ENCODE peak calls at places on chromosomes 13 and 19, in five cellular contexts. One of them, this sample, is unnamed.

GRCh38 chr19:4606921-4607678 is 32.2 kb upstream of the TNFAIP8L1 start:
- DNase-seq in progenitor cell of endocrine pancreas: peak
- DNase-seq in GM23248: peak
- DNase-seq in HCEC 1CT: no peak
- DNase-seq in activated CD4-positive, alpha-beta T cell treated with anti-CD3 and anti-CD28 coated beads, Interleukin-2, amount 10 ng/mL, durations not matched to agents 7 days and 5 days: no peak
- DNase-seq in this sample: no peak

GRCh38 chr19:45164577-45165335 is 4.0 kb upstream of the NKPD1 start:
- DNase-seq in progenitor cell of endocrine pancreas: no peak
- DNase-seq in GM23248: peak
- DNase-seq in HCEC 1CT: no peak
- DNase-seq in activated CD4-positive, alpha-beta T cell treated with anti-CD3 and anti-CD28 coated beads, Interleukin-2, amount 10 ng/mL, durations not matched to agents 7 days and 5 days: peak
- DNase-seq in this sample: peak

GRCh38 chr13:106361621-106362020 is 173.8 kb downstream of the EFNB2 start:
- DNase-seq in progenitor cell of endocrine pancreas: no peak
- DNase-seq in GM23248: no peak
- DNase-seq in HCEC 1CT: no peak
- DNase-seq in activated CD4-positive, alpha-beta T cell treated with anti-CD3 and anti-CD28 coated beads, Interleukin-2, amount 10 ng/mL, durations not matched to agents 7 days and 5 days: no peak
- DNase-seq in this sample: no peak

GRCh38 chr19:18220632-18221275 is 5.5 kb downstream of the PDE4C start:
- DNase-seq in progenitor cell of endocrine pancreas: no peak
- DNase-seq in GM23248: no peak
- DNase-seq in HCEC 1CT: no peak
- DNase-seq in activated CD4-positive, alpha-beta T cell treated with anti-CD3 and anti-CD28 coated beads, Interleukin-2, amount 10 ng/mL, durations not matched to agents 7 days and 5 days: no peak
- DNase-seq in this sample: no peak

GRCh38 chr13:44368599-44369368 is 4.8 kb upstream of the SERP2 start:
- DNase-seq in progenitor cell of endocrine pancreas: no peak
- DNase-seq in GM23248: no peak
- DNase-seq in HCEC 1CT: no peak
- DNase-seq in activated CD4-positive, alpha-beta T cell treated with anti-CD3 and anti-CD28 coated beads, Interleukin-2, amount 10 ng/mL, durations not matched to agents 7 days and 5 days: no peak
- DNase-seq in this sample: no peak

GRCh38 chr13:98978280-98978679 is 416 bp upstream of the DOCK9 start:
- DNase-seq in progenitor cell of endocrine pancreas: no peak
- DNase-seq in GM23248: peak
- DNase-seq in HCEC 1CT: peak
- DNase-seq in activated CD4-positive, alpha-beta T cell treated with anti-CD3 and anti-CD28 coated beads, Interleukin-2, amount 10 ng/mL, durations not matched to agents 7 days and 5 days: no peak
- DNase-seq in this sample: no peak

GRCh38 chr13:77574076-77574475 is 38.6 kb downstream of the SCEL start:
- DNase-seq in progenitor cell of endocrine pancreas: no peak
- DNase-seq in GM23248: no peak
- DNase-seq in HCEC 1CT: no peak
- DNase-seq in activated CD4-positive, alpha-beta T cell treated with anti-CD3 and anti-CD28 coated beads, Interleukin-2, amount 10 ng/mL, durations not matched to agents 7 days and 5 days: no peak
- DNase-seq in this sample: no peak

GRCh38 chr19:4016903-4017638 is 9.5 kb downstream of the PIAS4 start:
- DNase-seq in progenitor cell of endocrine pancreas: no peak
- DNase-seq in GM23248: no peak
- DNase-seq in HCEC 1CT: no peak
- DNase-seq in activated CD4-positive, alpha-beta T cell treated with anti-CD3 and anti-CD28 coated beads, Interleukin-2, amount 10 ng/mL, durations not matched to agents 7 days and 5 days: no peak
- DNase-seq in this sample: no peak

GRCh38 chr13:109744512-109745051 is 41.8 kb downstream of the IRS2 start:
- DNase-seq in progenitor cell of endocrine pancreas: no peak
- DNase-seq in GM23248: no peak
- DNase-seq in HCEC 1CT: peak
- DNase-seq in activated CD4-positive, alpha-beta T cell treated with anti-CD3 and anti-CD28 coated beads, Interleukin-2, amount 10 ng/mL, durations not matched to agents 7 days and 5 days: no peak
- DNase-seq in this sample: no peak

GRCh38 chr19:10915511-10916091 is 12.8 kb downstream of the YIPF2 start:
- DNase-seq in progenitor cell of endocrine pancreas: no peak
- DNase-seq in GM23248: peak
- DNase-seq in HCEC 1CT: peak
- DNase-seq in activated CD4-positive, alpha-beta T cell treated with anti-CD3 and anti-CD28 coated beads, Interleukin-2, amount 10 ng/mL, durations not matched to agents 7 days and 5 days: no peak
- DNase-seq in this sample: no peak

GRCh38 chr19:19171821-19172532 is 1.9 kb upstream of the MEF2B start:
- DNase-seq in progenitor cell of endocrine pancreas: no peak
- DNase-seq in GM23248: peak
- DNase-seq in HCEC 1CT: peak
- DNase-seq in activated CD4-positive, alpha-beta T cell treated with anti-CD3 and anti-CD28 coated beads, Interleukin-2, amount 10 ng/mL, durations not matched to agents 7 days and 5 days: no peak
- DNase-seq in this sample: no peak

GRCh38 chr19:37966211-37967072 is 59.4 kb downstream of the SIPA1L3 start:
- DNase-seq in progenitor cell of endocrine pancreas: no peak
- DNase-seq in GM23248: no peak
- DNase-seq in HCEC 1CT: no peak
- DNase-seq in activated CD4-positive, alpha-beta T cell treated with anti-CD3 and anti-CD28 coated beads, Interleukin-2, amount 10 ng/mL, durations not matched to agents 7 days and 5 days: no peak
- DNase-seq in this sample: no peak

GRCh38 chr13:86355301-86355700 is 556.1 kb upstream of the SLITRK6 start:
- DNase-seq in progenitor cell of endocrine pancreas: no peak
- DNase-seq in GM23248: no peak
- DNase-seq in HCEC 1CT: no peak
- DNase-seq in activated CD4-positive, alpha-beta T cell treated with anti-CD3 and anti-CD28 coated beads, Interleukin-2, amount 10 ng/mL, durations not matched to agents 7 days and 5 days: no peak
- DNase-seq in this sample: no peak

GRCh38 chr13:41411536-41411935 is 45.8 kb upstream of the RGCC start:
- DNase-seq in progenitor cell of endocrine pancreas: no peak
- DNase-seq in GM23248: peak
- DNase-seq in HCEC 1CT: peak
- DNase-seq in activated CD4-positive, alpha-beta T cell treated with anti-CD3 and anti-CD28 coated beads, Interleukin-2, amount 10 ng/mL, durations not matched to agents 7 days and 5 days: peak
- DNase-seq in this sample: no peak

GRCh38 chr19:11361037-11361770 is 6.0 kb downstream of the PLPPR2 start:
- DNase-seq in progenitor cell of endocrine pancreas: peak
- DNase-seq in GM23248: no peak
- DNase-seq in HCEC 1CT: no peak
- DNase-seq in activated CD4-positive, alpha-beta T cell treated with anti-CD3 and anti-CD28 coated beads, Interleukin-2, amount 10 ng/mL, durations not matched to agents 7 days and 5 days: no peak
- DNase-seq in this sample: no peak

GRCh38 chr13:111387945-111388600 is 67.6 kb downstream of the TEX29 start:
- DNase-seq in progenitor cell of endocrine pancreas: no peak
- DNase-seq in GM23248: no peak
- DNase-seq in HCEC 1CT: no peak
- DNase-seq in activated CD4-positive, alpha-beta T cell treated with anti-CD3 and anti-CD28 coated beads, Interleukin-2, amount 10 ng/mL, durations not matched to agents 7 days and 5 days: no peak
- DNase-seq in this sample: no peak

GRCh38 chr19:10102787-10103236 is 334 bp upstream of the ANGPTL6 start:
- DNase-seq in progenitor cell of endocrine pancreas: no peak
- DNase-seq in GM23248: no peak
- DNase-seq in HCEC 1CT: no peak
- DNase-seq in activated CD4-positive, alpha-beta T cell treated with anti-CD3 and anti-CD28 coated beads, Interleukin-2, amount 10 ng/mL, durations not matched to agents 7 days and 5 days: no peak
- DNase-seq in this sample: no peak

This sample was measured in effector CD8-positive, alpha-beta T cell.